ENCODE peak calls at places on chromosomes 12 and 14, in five cellular contexts. One of them, this sample, is unnamed.

GRCh38 chr14:78805586-78805985 is 635.4 kb downstream of the NRXN3 start:
- DNase-seq in activated CD8-positive, alpha-beta memory T cell treated with anti-CD3 and anti-CD28 coated beads for 24 hours: no peak
- DNase-seq in NCI-H446 treated with DMSO at 0.1 percent for 48 hours: no peak
- DNase-seq in posterior vena cava: no peak
- DNase-seq in T-helper 17 cell: no peak
- DNase-seq in this sample: no peak

GRCh38 chr14:61462566-61463195 is 141.3 kb downstream of the PRKCH start:
- DNase-seq in T-helper 17 cell: no peak
- DNase-seq in NCI-H446 treated with DMSO at 0.1 percent for 48 hours: no peak
- DNase-seq in posterior vena cava: no peak
- DNase-seq in activated CD8-positive, alpha-beta memory T cell treated with anti-CD3 and anti-CD28 coated beads for 24 hours: peak; percentile 51
- DNase-seq in this sample: peak; percentile 85

GRCh38 chr14:99320105-99320572 is 48.1 kb upstream of the BCL11B start:
- DNase-seq in activated CD8-positive, alpha-beta memory T cell treated with anti-CD3 and anti-CD28 coated beads for 24 hours: peak; percentile 90
- DNase-seq in NCI-H446 treated with DMSO at 0.1 percent for 48 hours: peak; percentile 11
- DNase-seq in posterior vena cava: peak; percentile 78
- DNase-seq in T-helper 17 cell: peak; percentile 69
- DNase-seq in this sample: no peak

GRCh38 chr14:20683896-20684661 is at the start of gene RNASE4:
- DNase-seq in activated CD8-positive, alpha-beta memory T cell treated with anti-CD3 and anti-CD28 coated beads for 24 hours: peak; percentile 95
- DNase-seq in NCI-H446 treated with DMSO at 0.1 percent for 48 hours: peak; percentile 85
- DNase-seq in posterior vena cava: peak; percentile 94
- DNase-seq in T-helper 17 cell: peak; percentile 76
- DNase-seq in this sample: peak; percentile 70

GRCh38 chr14:103073367-103073875 is 10.6 kb upstream of the LBHD2 start:
- DNase-seq in NCI-H446 treated with DMSO at 0.1 percent for 48 hours: no peak
- DNase-seq in activated CD8-positive, alpha-beta memory T cell treated with anti-CD3 and anti-CD28 coated beads for 24 hours: no peak
- DNase-seq in T-helper 17 cell: no peak
- DNase-seq in posterior vena cava: peak; percentile 80
- DNase-seq in this sample: no peak

GRCh38 chr12:4277856-4278581 is 4.5 kb downstream of the CCND2 start:
- DNase-seq in NCI-H446 treated with DMSO at 0.1 percent for 48 hours: no peak
- DNase-seq in T-helper 17 cell: no peak
- DNase-seq in activated CD8-positive, alpha-beta memory T cell treated with anti-CD3 and anti-CD28 coated beads for 24 hours: peak; percentile 54
- DNase-seq in posterior vena cava: no peak
- DNase-seq in this sample: no peak

GRCh38 chr12:73547421-73547820 is 990.2 kb upstream of the ATXN7L3B start:
- DNase-seq in posterior vena cava: no peak
- DNase-seq in NCI-H446 treated with DMSO at 0.1 percent for 48 hours: no peak
- DNase-seq in activated CD8-positive, alpha-beta memory T cell treated with anti-CD3 and anti-CD28 coated beads for 24 hours: no peak
- DNase-seq in T-helper 17 cell: no peak
- DNase-seq in this sample: no peak

GRCh38 chr12:11949738-11950403 is 120.9 kb upstream of the BCL2L14 start:
- DNase-seq in T-helper 17 cell: no peak
- DNase-seq in NCI-H446 treated with DMSO at 0.1 percent for 48 hours: peak; percentile 79
- DNase-seq in activated CD8-positive, alpha-beta memory T cell treated with anti-CD3 and anti-CD28 coated beads for 24 hours: no peak
- DNase-seq in posterior vena cava: no peak
- DNase-seq in this sample: no peak

GRCh38 chr14:104361921-104362681 is 217.5 kb upstream of the C14orf180 start:
- DNase-seq in posterior vena cava: peak; percentile 58
- DNase-seq in T-helper 17 cell: no peak
- DNase-seq in activated CD8-positive, alpha-beta memory T cell treated with anti-CD3 and anti-CD28 coated beads for 24 hours: no peak
- DNase-seq in NCI-H446 treated with DMSO at 0.1 percent for 48 hours: no peak
- DNase-seq in this sample: no peak

GRCh38 chr12:57280234-57281062 is 29.5 kb upstream of the STAC3 start:
- DNase-seq in NCI-H446 treated with DMSO at 0.1 percent for 48 hours: no peak
- DNase-seq in posterior vena cava: no peak
- DNase-seq in activated CD8-positive, alpha-beta memory T cell treated with anti-CD3 and anti-CD28 coated beads for 24 hours: peak; percentile 82
- DNase-seq in T-helper 17 cell: no peak
- DNase-seq in this sample: peak; percentile 95